ENCODE peak calls at places on chromosomes 2 and 18, in six cellular contexts. N, Y, O, Q, T and S are unnamed samples.

GRCh38 chr2:56709181-56709580 is 525.4 kb downstream of the CCDC85A start:
- DNase-seq in N (no peak), O (no peak), T (no peak), Q (no peak), Y (no peak), S (no peak)

GRCh38 chr2:45332567-45332966 is 278.5 kb downstream of the SRBD1 start:
- DNase-seq in N (no peak), O (no peak), Y (no peak), T (peak; percentile 11), Q (no peak), S (no peak)

GRCh38 chr2:188884552-188884951 is 89.6 kb upstream of the COL3A1 start:
- DNase-seq in Y (no peak), O (no peak), Q (no peak), T (no peak), N (no peak), S (no peak)

GRCh38 chr18:64982414-64983096 is 768.3 kb upstream of the CDH7 start:
- DNase-seq in Y (no peak), T (no peak), Q (no peak), N (no peak), O (no peak), S (no peak)

GRCh38 chr2:151302879-151303278 is 13.4 kb upstream of the NMI start:
- DNase-seq in O (no peak), Y (no peak), T (no peak), N (no peak), Q (no peak), S (peak; percentile 64)

GRCh38 chr2:237500681-237501424 is 13.8 kb downstream of the MLPH start:
- DNase-seq in N (no peak), O (no peak), T (no peak), Y (no peak), Q (peak; percentile 94), S (no peak)

GRCh38 chr18:62771494-62771893 is 56.2 kb downstream of the PHLPP1 start:
- DNase-seq in N (no peak), Q (no peak), Y (no peak), T (no peak), O (no peak), S (no peak)

GRCh38 chr2:181123798-181124217 is 143.4 kb downstream of the UBE2E3 start:
- DNase-seq in O (peak; percentile 53), T (no peak), N (no peak), Y (no peak), Q (no peak), S (no peak)

GRCh38 chr2:229489016-229489415 is 217.9 kb upstream of the PID1 start:
- DNase-seq in N (no peak), T (no peak), Q (no peak), O (no peak), Y (no peak), S (no peak)

GRCh38 chr18:3524706-3525105 is 74.7 kb downstream of the TGIF1 start:
- DNase-seq in O (no peak), T (no peak), Y (no peak), N (no peak), Q (no peak), S (no peak)

GRCh38 chr18:41734917-41735316 is 220.1 kb upstream of the PIK3C3 start:
- DNase-seq in O (no peak), Q (no peak), N (no peak), T (no peak), Y (no peak), S (no peak)

GRCh38 chr2:216770050-216770449 is 74.7 kb upstream of the IGFBP5 start:
- DNase-seq in T (no peak), N (peak; percentile 11), O (no peak), Y (no peak), Q (no peak), S (no peak)

GRCh38 chr2:212959469-212960117 is 191.8 kb downstream of the IKZF2 start:
- DNase-seq in Y (no peak), N (no peak), Q (no peak), O (no peak), T (no peak), S (no peak)

GRCh38 chr2:233414273-233414654 is 60.0 kb downstream of the DGKD start:
- DNase-seq in N (peak; percentile 34), T (no peak), Q (peak; percentile 50), O (no peak), Y (no peak), S (no peak)

GRCh38 chr2:196275646-196276352 is 104.4 kb upstream of the STK17B start:
- DNase-seq in N (no peak), O (no peak), Y (no peak), Q (no peak), T (no peak), S (no peak)

GRCh38 chr2:73260338-73260984 is 23.8 kb downstream of the FBXO41 start:
- DNase-seq in O (no peak), T (peak; percentile 72), Y (peak; percentile 76), Q (no peak), N (peak; percentile 80), S (peak; percentile 84)

GRCh38 chr18:79772108-79772864 is 25.5 kb upstream of the KCNG2 start:
- DNase-seq in Y (peak; percentile 8), N (peak; percentile 30), T (no peak), Q (no peak), O (no peak), S (no peak)

GRCh38 chr2:85785027-85785822 is 31.4 kb downstream of the ATOH8 start:
- DNase-seq in Q (no peak), Y (no peak), O (no peak), N (no peak), T (no peak), S (no peak)

GRCh38 chr2:203840816-203841215 is 26.8 kb upstream of the CTLA4 start:
- DNase-seq in O (no peak), Q (no peak), Y (no peak), T (no peak), N (no peak), S (no peak)

GRCh38 chr18:22563098-22563707 is 145.5 kb upstream of the CTAGE1 start:
- DNase-seq in N (no peak), Y (no peak), Q (peak; percentile 74), T (peak; percentile 62), O (peak; percentile 3), S (peak; percentile 84)

GRCh38 chr2:204325468-204325867 is 219.8 kb upstream of the PARD3B start:
- DNase-seq in Y (peak; percentile 57), N (peak; percentile 67), T (peak; percentile 71), Q (peak; percentile 62), O (no peak), S (peak; percentile 54)

GRCh38 chr2:105373344-105373781 is 25.5 kb downstream of the FHL2 start:
- DNase-seq in Q (no peak), O (no peak), T (peak; percentile 35), Y (no peak), N (no peak), S (no peak)

GRCh38 chr2:105376010-105376409 is 22.8 kb downstream of the FHL2 start:
- DNase-seq in Q (no peak), N (no peak), Y (no peak), O (no peak), T (no peak), S (no peak)

GRCh38 chr2:105375001-105375561 is 23.8 kb downstream of the FHL2 start:
- DNase-seq in Q (no peak), Y (no peak), O (no peak), T (no peak), N (no peak), S (no peak)

GRCh38 chr2:105371810-105372209 is 27.0 kb downstream of the FHL2 start:
- DNase-seq in Y (no peak), T (no peak), N (no peak), Q (no peak), O (no peak), S (no peak)

GRCh38 chr2:105373895-105374401 is 24.9 kb downstream of the FHL2 start:
- DNase-seq in O (peak; percentile 66), Q (no peak), N (no peak), Y (no peak), T (no peak), S (no peak)
- TF ChIP-seq ATF3 in O (no peak), Q (no peak), N (no peak), Y (no peak), T (no peak), S (no peak)

GRCh38 chr2:136527560-136527959 is 237.8 kb upstream of the THSD7B start:
- DNase-seq in T (peak; percentile 41), O (no peak), Q (no peak), N (peak; percentile 51), Y (peak; percentile 50), S (no peak)
- TF ChIP-seq ATF3 in T (no peak), O (no peak), Q (no peak), N (no peak), Y (no peak), S (no peak)

GRCh38 chr2:28392297-28393114 is at the start of gene FOSL2:
- DNase-seq in Q (peak; percentile 99), T (peak; percentile 100), Y (peak; percentile 78), O (peak; percentile 87), N (peak; percentile 86), S (peak; percentile 95)

GRCh38 chr2:28394997-28395333 is 2.3 kb downstream of the FOSL2 start:
- DNase-seq in O (no peak), N (no peak), Q (no peak), Y (no peak), T (no peak), S (no peak)

GRCh38 chr2:28394331-28394877 is 1.7 kb downstream of the FOSL2 start:
- DNase-seq in O (no peak), Y (no peak), T (no peak), N (no peak), Q (no peak), S (no peak)

GRCh38 chr2:28391564-28392296 is 928 bp upstream of the FOSL2 start:
- DNase-seq in T (peak; percentile 72), Y (peak; percentile 66), O (no peak), Q (peak; percentile 65), N (peak; percentile 69), S (peak; percentile 67)

DNA sequence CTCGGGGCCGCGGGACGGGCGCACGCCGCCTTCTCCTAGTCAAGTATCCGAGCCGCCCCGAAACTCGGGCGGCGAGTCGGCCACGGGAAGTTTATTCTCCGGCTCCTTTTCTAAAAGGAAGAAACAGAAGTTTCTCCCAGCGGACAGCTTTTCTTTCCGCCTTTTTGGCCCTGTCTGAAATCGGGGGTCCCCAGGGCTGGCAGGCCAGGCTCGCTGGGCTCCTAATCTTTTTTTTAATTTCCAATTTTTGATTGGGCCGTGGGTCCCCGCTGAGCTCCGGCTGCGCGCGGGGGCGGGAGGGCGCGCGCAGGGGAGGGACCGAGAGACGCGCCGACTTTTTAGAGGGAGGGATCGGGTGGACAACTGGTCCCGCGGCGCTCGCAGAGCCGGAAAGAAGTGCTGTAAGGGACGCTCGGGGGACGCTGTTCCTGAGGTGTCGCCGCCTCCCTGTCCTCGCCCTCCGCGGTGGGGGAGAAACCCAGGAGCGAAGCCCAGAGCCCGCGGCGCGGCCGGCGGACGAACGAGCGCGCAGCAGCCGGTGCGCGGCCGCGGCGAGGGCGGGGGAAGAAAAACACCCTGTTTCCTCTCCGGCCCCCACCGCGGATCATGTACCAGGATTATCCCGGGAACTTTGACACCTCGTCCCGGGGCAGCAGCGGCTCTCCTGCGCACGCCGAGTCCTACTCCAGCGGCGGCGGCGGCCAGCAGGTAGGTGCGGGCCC is 618 bp downstream of the FOSL2 start:
- DNase-seq in N (peak; percentile 63), Q (no peak), Y (peak; percentile 48), O (no peak), T (no peak), S (peak; percentile 68)
- TF ChIP-seq ATF3 in N (no peak), Q (no peak), Y (no peak), O (no peak), T (no peak), S (no peak)

DNA sequence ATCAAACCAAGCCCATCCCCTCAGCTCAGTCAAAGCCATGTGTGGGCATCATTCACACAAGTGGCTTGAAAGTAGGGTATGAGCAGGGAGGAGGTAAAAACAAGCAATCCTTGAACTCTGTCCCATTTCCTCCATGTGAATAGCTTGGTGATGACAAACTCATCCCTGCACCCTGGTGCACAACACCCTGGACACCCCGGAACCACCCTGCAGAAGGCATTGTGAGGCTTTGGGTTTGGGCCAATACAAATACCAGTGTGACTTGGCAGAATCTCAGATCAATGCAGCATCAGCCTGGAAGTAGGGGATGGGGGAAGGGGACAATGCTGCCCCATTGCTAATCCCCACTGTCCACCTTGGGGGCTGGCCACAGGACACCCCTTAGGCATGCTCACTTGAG is 28.6 kb downstream of the TGFA start:
- DNase-seq in Q (peak; percentile 22), T (peak; percentile 87), N (no peak), Y (no peak), O (no peak), S (no peak)
- TF ChIP-seq ATF3 in Q (no peak), T (no peak), N (no peak), Y (no peak), O (no peak), S (no peak)